ENCODE peak calls at places on chromosome 10, in nine cellular contexts. One of them, this sample, is unnamed.

GRCh38 chr10:62422068-62422590 is 48.0 kb downstream of the ZNF365 start:
- DNase-seq in neural progenitor cell: no peak
- DNase-seq in GM10248: no peak
- DNase-seq in H1: no peak
- DNase-seq in sigmoid colon: no peak
- DNase-seq in astrocyte of the cerebellum: no peak
- DNase-seq in CD4-positive, alpha-beta T cell: no peak
- DNase-seq in pancreas: no peak
- DNase-seq in WTC11: no peak
- DNase-seq in this sample: no peak

GRCh38 chr10:81179805-81180452 is 642.2 kb downstream of the SH2D4B start:
- DNase-seq in sigmoid colon: no peak
- DNase-seq in pancreas: no peak
- DNase-seq in WTC11: peak; percentile 18
- DNase-seq in H1: no peak
- DNase-seq in CD4-positive, alpha-beta T cell: no peak
- DNase-seq in astrocyte of the cerebellum: no peak
- DNase-seq in GM10248: peak; percentile 35
- DNase-seq in neural progenitor cell: peak; percentile 59
- DNase-seq in this sample: no peak

GRCh38 chr10:3786295-3786981 is 1.4 kb upstream of the KLF6 start:
- DNase-seq in WTC11: peak; percentile 68
- DNase-seq in neural progenitor cell: peak; percentile 52
- DNase-seq in H1: no peak
- DNase-seq in pancreas: no peak
- DNase-seq in sigmoid colon: peak; percentile 74
- DNase-seq in astrocyte of the cerebellum: no peak
- DNase-seq in CD4-positive, alpha-beta T cell: no peak
- DNase-seq in GM10248: no peak
- DNase-seq in this sample: no peak

GRCh38 chr10:71761105-71761511 is 12.2 kb downstream of the VSIR start:
- DNase-seq in neural progenitor cell: no peak
- DNase-seq in CD4-positive, alpha-beta T cell: no peak
- DNase-seq in H1: no peak
- DNase-seq in sigmoid colon: no peak
- DNase-seq in GM10248: no peak
- DNase-seq in astrocyte of the cerebellum: no peak
- DNase-seq in WTC11: no peak
- DNase-seq in pancreas: no peak
- DNase-seq in this sample: no peak

GRCh38 chr10:131271195-131271880 is 40.2 kb downstream of the TCERG1L start:
- DNase-seq in astrocyte of the cerebellum: no peak
- DNase-seq in pancreas: no peak
- DNase-seq in sigmoid colon: no peak
- DNase-seq in CD4-positive, alpha-beta T cell: no peak
- DNase-seq in GM10248: no peak
- DNase-seq in WTC11: no peak
- DNase-seq in neural progenitor cell: no peak
- DNase-seq in H1: no peak
- DNase-seq in this sample: no peak

GRCh38 chr10:45580781-45581496 is 91.6 kb downstream of the ZFAND4 start:
- DNase-seq in GM10248: no peak
- DNase-seq in H1: no peak
- DNase-seq in neural progenitor cell: no peak
- DNase-seq in pancreas: no peak
- DNase-seq in sigmoid colon: no peak
- DNase-seq in astrocyte of the cerebellum: no peak
- DNase-seq in WTC11: no peak
- DNase-seq in CD4-positive, alpha-beta T cell: no peak
- DNase-seq in this sample: peak; percentile 42

GRCh38 chr10:1882728-1883127 is 145.4 kb upstream of the ADARB2 start:
- DNase-seq in WTC11: no peak
- DNase-seq in astrocyte of the cerebellum: no peak
- DNase-seq in sigmoid colon: no peak
- DNase-seq in GM10248: no peak
- DNase-seq in pancreas: no peak
- DNase-seq in CD4-positive, alpha-beta T cell: no peak
- DNase-seq in neural progenitor cell: no peak
- DNase-seq in H1: no peak
- DNase-seq in this sample: no peak

GRCh38 chr10:49448924-49449323 is 53.0 kb upstream of the DRGX start:
- DNase-seq in astrocyte of the cerebellum: no peak
- DNase-seq in CD4-positive, alpha-beta T cell: no peak
- DNase-seq in WTC11: no peak
- DNase-seq in GM10248: no peak
- DNase-seq in H1: no peak
- DNase-seq in pancreas: no peak
- DNase-seq in sigmoid colon: no peak
- DNase-seq in neural progenitor cell: no peak
- DNase-seq in this sample: no peak

GRCh38 chr10:76141376-76141775 is 710.0 kb downstream of the LRMDA start:
- DNase-seq in neural progenitor cell: no peak
- DNase-seq in GM10248: no peak
- DNase-seq in astrocyte of the cerebellum: no peak
- DNase-seq in H1: no peak
- DNase-seq in WTC11: no peak
- DNase-seq in CD4-positive, alpha-beta T cell: no peak
- DNase-seq in pancreas: no peak
- DNase-seq in sigmoid colon: no peak
- DNase-seq in this sample: no peak

GRCh38 chr10:7855205-7855604 is 36.9 kb downstream of the TAF3 start:
- DNase-seq in neural progenitor cell: peak; percentile 79
- DNase-seq in astrocyte of the cerebellum: no peak
- DNase-seq in GM10248: no peak
- DNase-seq in sigmoid colon: no peak
- DNase-seq in CD4-positive, alpha-beta T cell: no peak
- DNase-seq in H1: peak; percentile 15
- DNase-seq in WTC11: peak; percentile 17
- DNase-seq in pancreas: no peak
- DNase-seq in this sample: no peak

GRCh38 chr10:27285093-27285492 is 44.5 kb upstream of the ACBD5 start:
- DNase-seq in neural progenitor cell: peak; percentile 43
- DNase-seq in pancreas: peak; percentile 15
- DNase-seq in CD4-positive, alpha-beta T cell: no peak
- DNase-seq in WTC11: peak; percentile 16
- DNase-seq in H1: no peak
- DNase-seq in sigmoid colon: no peak
- DNase-seq in GM10248: no peak
- DNase-seq in astrocyte of the cerebellum: no peak
- DNase-seq in this sample: no peak

GRCh38 chr10:76202777-76203176 is 771.4 kb downstream of the LRMDA start:
- DNase-seq in WTC11: no peak
- DNase-seq in astrocyte of the cerebellum: peak; percentile 35
- DNase-seq in GM10248: no peak
- DNase-seq in CD4-positive, alpha-beta T cell: no peak
- DNase-seq in neural progenitor cell: no peak
- DNase-seq in pancreas: no peak
- DNase-seq in sigmoid colon: no peak
- DNase-seq in H1: no peak
- DNase-seq in this sample: no peak

GRCh38 chr10:71486465-71487114 is 89.9 kb downstream of the CDH23 start:
- DNase-seq in WTC11: peak; percentile 90
- DNase-seq in sigmoid colon: no peak
- DNase-seq in H1: no peak
- DNase-seq in CD4-positive, alpha-beta T cell: no peak
- DNase-seq in pancreas: no peak
- DNase-seq in neural progenitor cell: peak; percentile 92
- DNase-seq in GM10248: peak; percentile 58
- DNase-seq in astrocyte of the cerebellum: no peak
- DNase-seq in this sample: no peak

GRCh38 chr10:98610301-98610700 is 163.6 kb upstream of the HPS1 start:
- DNase-seq in sigmoid colon: no peak
- DNase-seq in pancreas: no peak
- DNase-seq in astrocyte of the cerebellum: peak; percentile 57
- DNase-seq in WTC11: no peak
- DNase-seq in GM10248: no peak
- DNase-seq in neural progenitor cell: no peak
- DNase-seq in H1: no peak
- DNase-seq in CD4-positive, alpha-beta T cell: no peak
- DNase-seq in this sample: no peak

GRCh38 chr10:84138478-84139125 is 707 bp upstream of the GHITM start:
- DNase-seq in sigmoid colon: no peak
- DNase-seq in CD4-positive, alpha-beta T cell: peak; percentile 14
- DNase-seq in astrocyte of the cerebellum: no peak
- DNase-seq in WTC11: no peak
- DNase-seq in neural progenitor cell: no peak
- DNase-seq in pancreas: peak; percentile 18
- DNase-seq in H1: no peak
- DNase-seq in GM10248: peak; percentile 14
- DNase-seq in this sample: peak; percentile 17

DNA sequence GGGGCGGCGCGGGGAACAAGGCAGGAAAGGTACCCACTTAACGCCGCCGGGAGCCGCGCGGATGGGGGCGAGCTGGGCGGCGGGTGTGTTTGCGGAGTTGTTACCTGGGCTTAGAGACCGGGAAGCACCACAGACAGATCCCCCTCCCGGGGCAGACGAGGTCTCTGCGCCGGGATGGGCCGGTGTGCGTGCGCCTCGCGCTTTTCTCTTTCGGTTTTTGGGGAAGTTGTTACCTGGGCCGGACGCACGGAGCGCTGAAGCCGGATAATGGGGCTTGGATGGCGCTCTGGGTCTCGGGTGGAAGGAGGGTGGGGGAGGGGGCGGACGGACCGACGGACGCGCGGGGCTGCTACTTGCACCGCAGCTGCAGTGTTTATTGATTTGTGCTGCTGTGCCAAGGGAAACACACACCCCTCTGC is 1.2 kb downstream of the ZEB1 start:
- DNase-seq in WTC11: peak; percentile 50
- DNase-seq in neural progenitor cell: peak; percentile 63
- DNase-seq in GM10248: peak; percentile 45
- DNase-seq in H1: no peak
- DNase-seq in sigmoid colon: peak; percentile 78
- DNase-seq in astrocyte of the cerebellum: no peak
- DNase-seq in CD4-positive, alpha-beta T cell: peak; percentile 17
- DNase-seq in pancreas: peak; percentile 24
- DNase-seq in this sample: peak; percentile 31
- TF ChIP-seq CTCF in WTC11: no peak
- TF ChIP-seq CTCF in neural progenitor cell: no peak
- TF ChIP-seq CTCF in GM10248: no peak
- TF ChIP-seq CTCF in H1: no peak
- TF ChIP-seq CTCF in sigmoid colon: no peak
- TF ChIP-seq CTCF in astrocyte of the cerebellum: no peak
- TF ChIP-seq CTCF in CD4-positive, alpha-beta T cell: no peak
- TF ChIP-seq CTCF in pancreas: no peak
- TF ChIP-seq CTCF in this sample: no peak

GRCh38 chr10:56624082-56624481 is 263.0 kb upstream of the ZWINT start:
- DNase-seq in CD4-positive, alpha-beta T cell: no peak
- DNase-seq in H1: no peak
- DNase-seq in GM10248: no peak
- DNase-seq in neural progenitor cell: no peak
- DNase-seq in astrocyte of the cerebellum: no peak
- DNase-seq in WTC11: no peak
- DNase-seq in pancreas: no peak
- DNase-seq in sigmoid colon: no peak
- DNase-seq in this sample: no peak
- TF ChIP-seq CTCF in CD4-positive, alpha-beta T cell: no peak
- TF ChIP-seq CTCF in H1: no peak
- TF ChIP-seq CTCF in GM10248: no peak
- TF ChIP-seq CTCF in neural progenitor cell: no peak
- TF ChIP-seq CTCF in astrocyte of the cerebellum: no peak
- TF ChIP-seq CTCF in WTC11: no peak
- TF ChIP-seq CTCF in pancreas: no peak
- TF ChIP-seq CTCF in sigmoid colon: no peak
- TF ChIP-seq CTCF in this sample: no peak

DNA sequence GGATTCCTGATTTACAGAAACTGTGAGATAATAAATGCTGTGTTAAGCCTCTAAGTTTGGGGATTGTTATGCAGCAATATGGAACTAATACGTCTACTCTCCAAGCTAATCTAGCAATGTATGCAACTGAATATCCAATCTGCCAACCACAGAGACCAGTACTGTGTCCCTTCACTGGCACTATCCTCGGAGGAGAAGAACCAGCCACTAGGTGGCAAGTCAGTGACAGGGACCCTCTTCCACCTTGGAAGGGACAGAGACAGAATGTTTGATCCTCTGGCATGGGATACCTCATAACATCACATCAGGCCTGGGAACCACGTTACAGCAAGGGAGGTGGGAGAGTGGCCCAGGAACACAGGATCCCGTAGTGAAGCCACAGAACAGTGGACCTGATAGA is 96.4 kb downstream of the CREM start:
- DNase-seq in WTC11: no peak
- DNase-seq in sigmoid colon: no peak
- DNase-seq in neural progenitor cell: peak; percentile 31
- DNase-seq in astrocyte of the cerebellum: no peak
- DNase-seq in pancreas: no peak
- DNase-seq in GM10248: no peak
- DNase-seq in H1: no peak
- DNase-seq in CD4-positive, alpha-beta T cell: no peak
- DNase-seq in this sample: no peak
- TF ChIP-seq CTCF in WTC11: no peak
- TF ChIP-seq CTCF in sigmoid colon: no peak
- TF ChIP-seq CTCF in neural progenitor cell: peak; percentile 51
- TF ChIP-seq CTCF in astrocyte of the cerebellum: no peak
- TF ChIP-seq CTCF in pancreas: no peak
- TF ChIP-seq CTCF in GM10248: no peak
- TF ChIP-seq CTCF in H1: peak; percentile 34
- TF ChIP-seq CTCF in CD4-positive, alpha-beta T cell: no peak
- TF ChIP-seq CTCF in this sample: no peak

GRCh38 chr10:127921075-127921750 is 14.3 kb downstream of the PTPRE start:
- DNase-seq in sigmoid colon: peak; percentile 21
- DNase-seq in neural progenitor cell: no peak
- DNase-seq in GM10248: no peak
- DNase-seq in WTC11: no peak
- DNase-seq in H1: no peak
- DNase-seq in CD4-positive, alpha-beta T cell: no peak
- DNase-seq in pancreas: no peak
- DNase-seq in astrocyte of the cerebellum: no peak
- DNase-seq in this sample: no peak

GRCh38 chr10:127918570-127918969 is 11.7 kb downstream of the PTPRE start:
- DNase-seq in pancreas: no peak
- DNase-seq in H1: no peak
- DNase-seq in astrocyte of the cerebellum: no peak
- DNase-seq in CD4-positive, alpha-beta T cell: no peak
- DNase-seq in WTC11: no peak
- DNase-seq in neural progenitor cell: no peak
- DNase-seq in sigmoid colon: peak; percentile 76
- DNase-seq in GM10248: no peak
- DNase-seq in this sample: no peak

GRCh38 chr10:127920319-127921074 is 13.6 kb downstream of the PTPRE start:
- DNase-seq in H1: no peak
- DNase-seq in WTC11: no peak
- DNase-seq in GM10248: no peak
- DNase-seq in neural progenitor cell: no peak
- DNase-seq in sigmoid colon: peak; percentile 39
- DNase-seq in astrocyte of the cerebellum: no peak
- DNase-seq in pancreas: no peak
- DNase-seq in CD4-positive, alpha-beta T cell: no peak
- DNase-seq in this sample: no peak

GRCh38 chr10:127921751-127922140 is 14.8 kb downstream of the PTPRE start:
- DNase-seq in H1: no peak
- DNase-seq in sigmoid colon: peak; percentile 58
- DNase-seq in neural progenitor cell: no peak
- DNase-seq in astrocyte of the cerebellum: no peak
- DNase-seq in WTC11: no peak
- DNase-seq in pancreas: no peak
- DNase-seq in CD4-positive, alpha-beta T cell: no peak
- DNase-seq in GM10248: no peak
- DNase-seq in this sample: no peak

GRCh38 chr10:127919418-127920191 is 12.7 kb downstream of the PTPRE start:
- DNase-seq in astrocyte of the cerebellum: peak; percentile 75
- DNase-seq in GM10248: no peak
- DNase-seq in H1: no peak
- DNase-seq in neural progenitor cell: no peak
- DNase-seq in sigmoid colon: peak; percentile 52
- DNase-seq in pancreas: no peak
- DNase-seq in WTC11: peak; percentile 26
- DNase-seq in CD4-positive, alpha-beta T cell: no peak
- DNase-seq in this sample: no peak
- TF ChIP-seq CTCF in astrocyte of the cerebellum: peak; percentile 43
- TF ChIP-seq CTCF in GM10248: no peak
- TF ChIP-seq CTCF in H1: peak; percentile 65
- TF ChIP-seq CTCF in neural progenitor cell: peak; percentile 34
- TF ChIP-seq CTCF in sigmoid colon: no peak
- TF ChIP-seq CTCF in pancreas: no peak
- TF ChIP-seq CTCF in WTC11: no peak
- TF ChIP-seq CTCF in CD4-positive, alpha-beta T cell: no peak
- TF ChIP-seq CTCF in this sample: no peak